ENCODE peak calls at places on chromosomes 1 and 21, in eight cellular contexts. C is body of pancreas; V is CD8-positive, alpha-beta memory T cell; P is HepG2; Z is cardiac muscle cell; J is Caco-2; E is psoas muscle; O is K562. Y is an unnamed sample. For H3K4me1, the result is how much of the 10 kb centered on the place peaks cover.

GRCh38 chr1:27633640-27634165 is 1.3 kb downstream of the FGR start:
- DNase-seq in C (no peak), V (no peak), P (no peak), Z (no peak), J (no peak), E (no peak), O (no peak), Y (no peak)

GRCh38 chr1:16967095-16967567 is 13.3 kb downstream of the MFAP2 start:
- DNase-seq in C (no peak), V (no peak), P (no peak), Z (peak), J (no peak), E (no peak), O (no peak), Y (peak)

GRCh38 chr1:118154220-118154619 is 30.8 kb downstream of the SPAG17 start:
- DNase-seq in C (no peak), V (no peak), P (no peak), Z (peak), J (peak), E (no peak), O (peak), Y (no peak)

GRCh38 chr1:37946703-37947360 is at the start of gene INPP5B:
- DNase-seq in C (peak), V (peak), P (peak), Z (peak), J (peak), E (peak), O (peak), Y (peak)

GRCh38 chr1:176552217-176552974 is 89.4 kb downstream of the PAPPA2 start:
- DNase-seq in C (no peak), V (no peak), P (no peak), Z (no peak), J (no peak), E (no peak), O (no peak), Y (no peak)

GRCh38 chr1:12620931-12621330 is 2.9 kb upstream of the DHRS3 start:
- DNase-seq in C (no peak), V (no peak), P (no peak), Z (no peak), J (no peak), E (no peak), O (no peak), Y (no peak)

GRCh38 chr1:76939107-76939816 is 72.0 kb downstream of the ST6GALNAC5 start:
- DNase-seq in C (no peak), V (no peak), P (no peak), Z (peak), J (no peak), E (no peak), O (no peak), Y (no peak)

GRCh38 chr1:40914927-40915569 is 52.9 kb upstream of the CITED4 start:
- DNase-seq in C (no peak), V (no peak), P (no peak), Z (no peak), J (no peak), E (no peak), O (no peak), Y (no peak)

GRCh38 chr1:71658295-71658694 is 577.5 kb upstream of the ZRANB2 start:
- DNase-seq in C (no peak), V (no peak), P (no peak), Z (peak), J (no peak), E (no peak), O (no peak), Y (no peak)

GRCh38 chr1:192751260-192751659 is 57.6 kb upstream of the RGS2 start:
- DNase-seq in C (no peak), V (no peak), P (no peak), Z (no peak), J (no peak), E (no peak), O (no peak), Y (no peak)

GRCh38 chr1:22557341-22557950 is 5.8 kb upstream of the EPHA8 start:
- DNase-seq in C (no peak), V (no peak), P (no peak), Z (peak), J (no peak), E (no peak), O (no peak), Y (no peak)

GRCh38 chr1:47951026-47951425 is 46.2 kb downstream of the TRABD2B start:
- DNase-seq in C (no peak), V (no peak), P (no peak), Z (no peak), J (no peak), E (no peak), O (no peak), Y (no peak)

GRCh38 chr1:168957818-168958217 is 148.7 kb upstream of the ATP1B1 start:
- DNase-seq in C (no peak), V (no peak), P (no peak), Z (no peak), J (no peak), E (no peak), O (no peak), Y (no peak)

GRCh38 chr1:190602325-190602724 is 124.7 kb upstream of the BRINP3 start:
- DNase-seq in C (no peak), V (no peak), P (no peak), Z (no peak), J (no peak), E (no peak), O (no peak), Y (no peak)

GRCh38 chr1:192709544-192709943 is 73.6 kb downstream of the RGS13 start:
- DNase-seq in C (no peak), V (no peak), P (peak), Z (no peak), J (no peak), E (no peak), O (no peak), Y (no peak)

GRCh38 chr1:10031461-10031860 is 1.3 kb upstream of the UBE4B start:
- DNase-seq in C (no peak), V (no peak), P (no peak), Z (peak), J (peak), E (no peak), O (no peak), Y (no peak)

GRCh38 chr1:71312545-71312944 is 231.7 kb upstream of the ZRANB2 start:
- DNase-seq in C (no peak), V (no peak), P (no peak), Z (no peak), J (no peak), E (no peak), O (no peak), Y (no peak)

GRCh38 chr1:29462096-29462495 is 225.8 kb downstream of the PTPRU start:
- DNase-seq in C (no peak), V (peak), P (no peak), Z (no peak), J (no peak), E (no peak), O (no peak), Y (no peak)

GRCh38 chr21:35072960-35073359 is 23.9 kb upstream of the RUNX1 start:
- DNase-seq in C (no peak), V (no peak), P (no peak), Z (no peak), J (no peak), E (peak), O (no peak), Y (peak)

GRCh38 chr1:145891587-145892485 is 6.2 kb upstream of the ANKRD35 start:
- DNase-seq in C (peak), V (peak), P (peak), Z (peak), J (peak), E (peak), O (peak), Y (peak)

GRCh38 chr1:97943354-97943753 is 22.5 kb upstream of the DPYD start:
- DNase-seq in C (no peak), V (no peak), P (no peak), Z (peak), J (no peak), E (no peak), O (no peak), Y (no peak)

GRCh38 chr1:158002630-158003408 is 9.4 kb downstream of the KIRREL1 start:
- DNase-seq in C (no peak), V (no peak), P (no peak), Z (peak), J (peak), E (no peak), O (no peak), Y (no peak)

GRCh38 chr1:87024936-87025537 is 110.6 kb downstream of the HS2ST1 start:
- DNase-seq in C (no peak), V (no peak), P (peak), Z (peak), J (peak), E (no peak), O (peak), Y (no peak)

GRCh38 chr1:224057461-224058199 is 56.3 kb upstream of the FBXO28 start:
- DNase-seq in C (no peak), V (no peak), P (peak), Z (no peak), J (no peak), E (no peak), O (no peak), Y (no peak)

GRCh38 chr1:62613890-62614289 is 16.6 kb downstream of the ANGPTL3 start:
- DNase-seq in C (no peak), V (no peak), P (peak), Z (peak), J (no peak), E (no peak), O (no peak), Y (no peak)

GRCh38 chr1:218983848-218984247 is 189.8 kb upstream of the LYPLAL1 start:
- DNase-seq in C (no peak), V (no peak), P (peak), Z (no peak), J (peak), E (no peak), O (peak), Y (no peak)

GRCh38 chr1:75083848-75084514 is 50.2 kb upstream of the LHX8 start:
- DNase-seq in C (no peak), V (no peak), P (no peak), Z (no peak), J (no peak), E (no peak), O (no peak), Y (no peak)

GRCh38 chr1:178238722-178239510 is 145.0 kb downstream of the RASAL2 start:
- DNase-seq in C (no peak), V (no peak), P (peak), Z (peak), J (peak), E (no peak), O (no peak), Y (no peak)

GRCh38 chr1:183918589-183918988 is 113.7 kb downstream of the RGL1 start:
- DNase-seq in C (no peak), V (no peak), P (no peak), Z (no peak), J (no peak), E (no peak), O (no peak), Y (no peak)

GRCh38 chr1:6419803-6420593 is at the start of gene HES2:
- DNase-seq in C (no peak), V (no peak), P (no peak), Z (no peak), J (peak), E (no peak), O (peak), Y (no peak)

GRCh38 chr1:221891708-221892107 is 149.8 kb upstream of the DUSP10 start:
- DNase-seq in C (no peak), V (no peak), P (no peak), Z (peak), J (no peak), E (no peak), O (no peak), Y (peak)

GRCh38 chr1:52574594-52574993 is 21.7 kb upstream of the TUT4 start:
- DNase-seq in C (no peak), V (no peak), P (no peak), Z (peak), J (no peak), E (no peak), O (no peak), Y (no peak)

GRCh38 chr1:11012260-11013159 is at the start of gene TARDBP:
- DNase-seq in C (peak), V (peak), P (peak), Z (peak), J (peak), E (peak), O (peak), Y (peak)

GRCh38 chr1:157213836-157214235 is 75.6 kb upstream of the ETV3 start:
- DNase-seq in C (no peak), V (no peak), P (no peak), Z (no peak), J (no peak), E (no peak), O (no peak), Y (no peak)

GRCh38 chr1:66575739-66576138 is 41.8 kb downstream of the SGIP1 start:
- DNase-seq in C (no peak), V (no peak), P (peak), Z (peak), J (peak), E (no peak), O (no peak), Y (peak)

GRCh38 chr1:3858231-3858981 is 1.1 kb downstream of the DFFB start:
- DNase-seq in C (peak), V (no peak), P (peak), Z (peak), J (peak), E (peak), O (peak), Y (no peak)

GRCh38 chr1:43276673-43277072 is 6.9 kb downstream of the TMEM125 start:
- DNase-seq in C (peak), V (no peak), P (peak), Z (no peak), J (peak), E (no peak), O (no peak), Y (no peak)

GRCh38 chr1:59541891-59542290 is 245.0 kb downstream of the FGGY start:
- DNase-seq in C (no peak), V (no peak), P (no peak), Z (no peak), J (no peak), E (no peak), O (peak), Y (no peak)

GRCh38 chr1:173406783-173407230 is 70.3 kb upstream of the PRDX6 start:
- DNase-seq in C (no peak), V (no peak), P (no peak), Z (no peak), J (no peak), E (no peak), O (no peak), Y (no peak)

DNA sequence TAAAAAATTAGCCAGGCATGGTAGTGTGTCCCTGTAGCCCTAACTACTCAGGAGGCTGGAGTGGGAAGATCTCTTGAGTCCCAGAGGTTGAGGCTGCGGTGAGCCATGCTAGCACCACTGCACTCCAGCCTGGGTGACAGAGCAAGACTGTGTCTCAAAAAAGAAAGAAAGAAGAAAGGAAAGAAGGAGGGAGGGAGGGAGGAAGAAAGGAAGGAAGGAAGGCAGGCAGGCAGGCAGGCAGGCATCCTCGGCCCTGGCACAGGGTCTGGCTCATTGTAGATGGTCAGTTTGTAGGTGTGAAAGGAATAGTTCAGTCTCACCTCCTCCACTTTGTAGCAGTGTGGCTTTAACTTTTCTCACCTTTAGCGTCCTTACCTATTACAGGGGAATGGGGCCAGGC is 25.0 kb downstream of the NAV1 start:
- DNase-seq in C (no peak), V (no peak), P (no peak), Z (no peak), J (no peak), E (no peak), O (no peak), Y (no peak)
- H3K4me1 ChIP-seq in C (under half), V (under half), P (under half), Z (under half), J (under half), E (under half), O (under half), Y (half or more)

DNA sequence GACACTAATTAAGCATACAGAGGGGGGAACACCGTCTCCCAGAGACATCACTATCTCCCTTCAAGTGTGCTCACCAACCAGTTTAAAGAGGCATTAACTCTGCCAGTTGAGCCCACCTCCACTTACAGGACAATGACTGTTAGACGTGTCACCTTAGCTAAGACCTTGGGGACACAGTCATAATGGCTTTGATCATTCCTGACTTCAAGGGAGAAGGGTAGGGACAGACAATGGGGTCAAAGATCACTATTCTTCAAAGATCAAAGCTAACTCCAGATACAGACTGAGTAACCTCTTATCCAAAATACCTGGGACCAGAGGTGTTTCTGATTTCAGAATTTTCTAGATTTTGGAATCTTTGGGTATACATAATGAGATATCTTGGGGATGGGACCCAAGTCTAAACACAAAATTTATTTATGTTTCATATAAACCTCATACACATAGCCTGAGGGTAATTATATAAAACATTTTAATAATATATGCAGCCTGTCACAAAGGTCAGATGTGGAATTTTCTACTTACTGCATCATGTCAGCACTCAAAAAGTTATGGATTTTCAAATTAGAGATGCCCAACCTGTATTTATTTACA is 246.1 kb downstream of the SLC45A1 start:
- DNase-seq in C (no peak), V (no peak), P (peak), Z (no peak), J (peak), E (no peak), O (no peak), Y (no peak)
- H3K4me1 ChIP-seq in C (under half), V (under half), P (half or more), Z (under half), J (half or more), E (under half), O (under half), Y (under half)

DNA sequence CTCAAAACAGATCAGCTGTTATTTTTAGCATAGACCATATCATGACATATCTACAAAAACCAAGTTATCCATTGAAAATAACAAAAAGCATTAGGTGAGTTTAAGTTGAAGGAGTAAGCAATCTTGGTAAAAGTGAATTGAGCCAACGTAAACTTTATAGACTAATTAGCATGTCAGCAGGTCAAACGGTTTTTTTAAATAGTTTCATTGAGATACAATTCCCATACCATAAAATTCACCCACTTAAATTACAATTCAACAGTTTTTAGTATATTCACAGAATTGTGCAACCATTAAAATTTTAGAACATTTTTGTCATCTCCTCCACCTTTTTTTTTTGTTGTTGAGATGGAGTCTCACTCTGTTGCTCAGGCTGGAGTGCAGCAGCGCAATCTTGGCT is 92.1 kb downstream of the TGFBR3 start:
- DNase-seq in C (no peak), V (no peak), P (no peak), Z (no peak), J (no peak), E (no peak), O (no peak), Y (no peak)
- H3K4me1 ChIP-seq in C (under half), V (under half), P (under half), Z (under half), J (under half), E (under half), O (under half), Y (half or more)

DNA sequence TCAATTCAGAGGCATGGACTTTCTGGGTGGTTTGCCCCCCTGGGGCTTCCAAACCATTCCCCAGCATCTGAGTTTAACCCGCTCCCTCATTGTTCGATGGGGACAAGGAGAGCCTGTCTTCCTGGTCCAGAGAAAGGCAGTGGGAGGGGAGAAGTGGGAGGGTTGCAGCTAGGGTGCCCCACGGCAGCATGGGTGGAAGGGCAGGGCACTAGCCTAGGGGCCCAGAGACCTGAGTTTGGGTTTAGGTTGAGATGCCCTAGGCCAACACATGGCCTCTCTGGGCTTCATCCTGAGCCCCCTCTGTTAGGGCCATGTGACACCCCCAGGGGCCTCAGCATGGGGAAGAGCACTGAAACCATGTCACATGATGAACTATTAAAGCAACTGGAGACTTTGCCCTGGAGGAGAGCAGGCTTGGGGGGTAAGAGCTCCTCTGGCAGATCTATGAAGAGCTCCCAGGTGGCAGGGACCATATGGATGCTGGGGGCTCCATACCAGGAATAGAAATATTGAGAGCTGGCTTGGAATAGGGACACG is 9.6 kb upstream of the RUNX3 start:
- DNase-seq in C (no peak), V (no peak), P (no peak), Z (no peak), J (no peak), E (no peak), O (no peak), Y (no peak)
- H3K4me1 ChIP-seq in C (under half), V (under half), P (under half), Z (under half), J (under half), E (under half), O (under half), Y (under half)

DNA sequence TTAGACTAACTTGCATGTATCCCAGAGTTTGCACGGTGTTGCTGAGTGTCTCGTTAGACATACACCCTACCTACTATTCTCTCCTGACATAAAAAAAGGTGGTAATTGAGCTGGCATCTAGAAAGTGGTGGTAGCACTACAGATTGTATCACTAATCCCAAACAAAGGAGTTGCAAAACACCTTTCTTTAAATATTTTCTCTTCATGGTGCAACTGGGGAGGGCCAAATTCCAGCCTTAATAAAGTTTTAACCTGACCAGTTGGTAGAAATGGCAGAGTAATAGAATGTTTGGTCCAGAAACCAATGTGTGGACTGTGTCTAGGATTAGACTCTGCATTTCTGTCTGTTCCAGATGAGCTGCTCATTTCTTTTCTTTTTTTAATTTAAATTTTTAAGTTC is 40.0 kb downstream of the NFIA start:
- DNase-seq in C (no peak), V (no peak), P (peak), Z (no peak), J (no peak), E (no peak), O (no peak), Y (no peak)
- H3K4me1 ChIP-seq in C (half or more), V (under half), P (half or more), Z (under half), J (under half), E (half or more), O (under half), Y (half or more)

GRCh38 chr1:207052736-207053545 is at the start of gene PFKFB2:
- DNase-seq in C (peak), V (peak), P (peak), Z (peak), J (peak), E (peak), O (peak), Y (peak)

GRCh38 chr1:207056673-207057072 is 3.6 kb downstream of the PFKFB2 start:
- DNase-seq in C (no peak), V (no peak), P (no peak), Z (no peak), J (no peak), E (no peak), O (no peak), Y (no peak)

GRCh38 chr1:207055386-207056001 is 2.4 kb downstream of the PFKFB2 start:
- DNase-seq in C (no peak), V (no peak), P (no peak), Z (no peak), J (no peak), E (no peak), O (no peak), Y (no peak)

GRCh38 chr1:207051615-207051943 is 571 bp upstream of the YOD1 start:
- DNase-seq in C (no peak), V (no peak), P (no peak), Z (no peak), J (no peak), E (no peak), O (no peak), Y (no peak)

GRCh38 chr1:207054476-207054875 is 1.4 kb downstream of the PFKFB2 start:
- DNase-seq in C (no peak), V (no peak), P (no peak), Z (no peak), J (no peak), E (no peak), O (no peak), Y (no peak)
- H3K4me1 ChIP-seq in C (under half), V (under half), P (under half), Z (under half), J (under half), E (under half), O (under half), Y (under half)